ENCODE peak calls at places on chromosomes 7 and 10, in five cellular contexts. R is right lobe of liver, D is NCI-H1694 treated with DMSO at 0.1 percent for 48 hours, E is heart right ventricle, J is T-helper 9 cell. Z is an unnamed sample.
A peak's percentile ranks its signal among the peaks of the same experiment; 100 is the strongest.

GRCh38 chr10:3226960-3227724 is 54.6 kb upstream of the PITRM1 start:
- DNase-seq in E (no peak), J (no peak), D (no peak), R (no peak), Z (no peak)

GRCh38 chr7:23470290-23471089 is at the start of gene IGF2BP3:
- DNase-seq in R (no peak), E (no peak), D (peak; percentile 88), J (no peak), Z (no peak)

GRCh38 chr10:95474228-95475002 is 86.8 kb downstream of the SORBS1 start:
- DNase-seq in D (no peak), J (no peak), R (no peak), E (peak; percentile 45), Z (no peak)

GRCh38 chr7:37916017-37916672 is 472 bp downstream of the SFRP4 start:
- DNase-seq in D (no peak), R (no peak), J (no peak), E (no peak), Z (peak; percentile 19)

GRCh38 chr7:158910254-158911053 is 54.1 kb downstream of the DYNC2I1 start:
- DNase-seq in D (no peak), J (no peak), R (no peak), E (no peak), Z (no peak)

GRCh38 chr10:110996256-110996655 is 76.9 kb downstream of the SHOC2 start:
- DNase-seq in R (no peak), D (no peak), J (no peak), E (no peak), Z (no peak)

GRCh38 chr10:124088944-124089343 is 4.5 kb downstream of the CHST15 start:
- DNase-seq in R (no peak), D (no peak), J (no peak), E (no peak), Z (no peak)

GRCh38 chr7:48168159-48168558 is 3.1 kb upstream of the ABCA13 start:
- DNase-seq in R (no peak), E (no peak), D (no peak), J (no peak), Z (no peak)

GRCh38 chr7:44736896-44737295 is 11.8 kb upstream of the ZMIZ2 start:
- DNase-seq in J (no peak), R (no peak), D (no peak), E (no peak), Z (no peak)

GRCh38 chr7:44962483-44963251 is 16.1 kb downstream of the MYO1G start:
- DNase-seq in J (no peak), R (no peak), E (no peak), D (no peak), Z (no peak)

GRCh38 chr7:100823534-100823933 is 3.8 kb downstream of the EPHB4 start:
- DNase-seq in R (no peak), D (no peak), J (no peak), E (no peak), Z (no peak)

GRCh38 chr7:938546-939185 is 15.8 kb downstream of the ADAP1 start:
- DNase-seq in E (no peak), J (no peak), D (no peak), R (no peak), Z (no peak)

GRCh38 chr10:122234416-122234815 is 36.7 kb upstream of the BTBD16 start:
- DNase-seq in E (no peak), J (no peak), D (no peak), R (no peak), Z (no peak)

GRCh38 chr10:124458874-124459273 is 2.7 kb upstream of the LHPP start:
- DNase-seq in D (no peak), E (no peak), R (no peak), J (no peak), Z (no peak)

GRCh38 chr10:102538811-102539210 is 35.0 kb downstream of the SUFU start:
- DNase-seq in D (no peak), E (no peak), R (no peak), J (no peak), Z (no peak)

GRCh38 chr10:42932735-42933453 is 144.0 kb upstream of the RET start:
- DNase-seq in E (no peak), D (no peak), R (no peak), J (peak; percentile 18), Z (no peak)

GRCh38 chr7:31603076-31603475 is 83.9 kb upstream of the PPP1R17 start:
- DNase-seq in J (no peak), R (no peak), D (peak; percentile 99), E (no peak), Z (no peak)

GRCh38 chr7:41731486-41732278 is 28.8 kb upstream of the INHBA start:
- DNase-seq in R (no peak), E (no peak), J (no peak), D (no peak), Z (no peak)

GRCh38 chr7:1106063-1106782 is 18.3 kb downstream of the GPER1 start:
- DNase-seq in R (no peak), E (no peak), J (no peak), D (no peak), Z (no peak)

GRCh38 chr10:4240641-4241197 is 455.7 kb upstream of the KLF6 start:
- DNase-seq in D (no peak), R (no peak), J (no peak), E (no peak), Z (no peak)

GRCh38 chr10:76902949-76903348 is 734.7 kb downstream of the KCNMA1 start:
- DNase-seq in R (no peak), D (no peak), J (no peak), E (peak; percentile 71), Z (no peak)

GRCh38 chr7:50555594-50556140 is 9.5 kb downstream of the DDC start:
- DNase-seq in E (no peak), D (no peak), R (no peak), J (no peak), Z (no peak)

Z was measured in tibial nerve.